ENCODE peak calls at places on chromosome 13, in eight cellular contexts. J is astrocyte of the spinal cord; E is mesenteric fat pad; N is tibial nerve; H is activated T-cell treated with anti-CD3 and anti-CD28 coated beads, Interleukin-2, amount 50 U/mL, for 1 hour; D is CD4-positive, alpha-beta T cell; M is hippocampal formation; Q is stimulated activated CD4-positive, alpha-beta T cell treated with anti-CD3 and anti-CD28 coated beads, Interleukin-1b, Interleukin-23, amount 100 ng/mL, for 48 hours. L is an unnamed sample.

GRCh38 chr13:96780105-96780504 is 214.2 kb downstream of the OXGR1 start:
- DNase-seq in J (no peak), E (no peak), N (no peak), H (no peak), D (no peak), M (no peak), Q (no peak), L (no peak)

GRCh38 chr13:110340812-110341444 is 33.8 kb downstream of the COL4A2 start:
- DNase-seq in J (peak; percentile 80), E (peak; percentile 93), N (peak; percentile 34), H (peak; percentile 46), D (peak; percentile 54), M (no peak), Q (peak; percentile 80), L (peak; percentile 93)

GRCh38 chr13:28423010-28423409 is 71.9 kb downstream of the FLT1 start:
- DNase-seq in J (no peak), E (no peak), N (peak; percentile 17), H (no peak), D (no peak), M (peak; percentile 17), Q (no peak), L (no peak)

GRCh38 chr13:113184568-113185440 is 23.7 kb downstream of the PCID2 start:
- DNase-seq in J (no peak), E (no peak), N (no peak), H (no peak), D (peak; percentile 46), M (no peak), Q (no peak), L (no peak)

GRCh38 chr13:33158830-33159229 is 126.7 kb downstream of the STARD13 start:
- DNase-seq in J (no peak), E (no peak), N (no peak), H (no peak), D (no peak), M (no peak), Q (no peak), L (no peak)

GRCh38 chr13:59677966-59678814 is 485.5 kb downstream of the DIAPH3 start:
- DNase-seq in J (peak; percentile 71), E (no peak), N (no peak), H (no peak), D (no peak), M (no peak), Q (no peak), L (peak; percentile 72)

GRCh38 chr13:47332149-47332548 is 435.3 kb upstream of the HTR2A start:
- DNase-seq in J (peak; percentile 51), E (no peak), N (no peak), H (no peak), D (no peak), M (no peak), Q (no peak), L (peak; percentile 8)

GRCh38 chr13:100176781-100177389 is 88.0 kb downstream of the PCCA start:
- DNase-seq in J (peak; percentile 65), E (no peak), N (no peak), H (no peak), D (no peak), M (no peak), Q (no peak), L (peak; percentile 54)

GRCh38 chr13:91046715-91047327 is 300.7 kb upstream of the MIR17HG start:
- DNase-seq in J (no peak), E (no peak), N (no peak), H (no peak), D (no peak), M (no peak), Q (no peak), L (no peak)

GRCh38 chr13:113548778-113549621 is 35.6 kb upstream of the TFDP1 start:
- DNase-seq in J (no peak), E (peak; percentile 82), N (no peak), H (no peak), D (no peak), M (no peak), Q (no peak), L (no peak)

GRCh38 chr13:42048323-42048624 is 174 bp upstream of the DGKH start:
- DNase-seq in J (no peak), E (no peak), N (no peak), H (no peak), D (no peak), M (no peak), Q (peak; percentile 6), L (no peak)

GRCh38 chr13:93547886-93548285 is 321.3 kb downstream of the GPC6 start:
- DNase-seq in J (peak; percentile 18), E (no peak), N (no peak), H (no peak), D (no peak), M (no peak), Q (no peak), L (no peak)

GRCh38 chr13:112713517-112714253 is 23.8 kb downstream of the ATP11A start:
- DNase-seq in J (no peak), E (no peak), N (no peak), H (no peak), D (no peak), M (no peak), Q (no peak), L (no peak)

GRCh38 chr13:53783466-53783865 is 754.9 kb downstream of the OLFM4 start:
- DNase-seq in J (no peak), E (no peak), N (no peak), H (no peak), D (no peak), M (no peak), Q (no peak), L (no peak)

GRCh38 chr13:81577601-81578000 is 1236.7 kb upstream of the SPRY2 start:
- DNase-seq in J (peak; percentile 64), E (no peak), N (no peak), H (no peak), D (no peak), M (no peak), Q (no peak), L (no peak)

GRCh38 chr13:45398862-45399261 is 19.3 kb downstream of the SLC25A30 start:
- DNase-seq in J (no peak), E (no peak), N (no peak), H (peak; percentile 36), D (no peak), M (no peak), Q (peak; percentile 41), L (no peak)

GRCh38 chr13:97302611-97303010 is 80.5 kb downstream of the MBNL2 start:
- DNase-seq in J (no peak), E (no peak), N (no peak), H (no peak), D (no peak), M (peak; percentile 39), Q (no peak), L (no peak)

GRCh38 chr13:113769881-113770280 is 10.9 kb downstream of the TMEM255B start:
- DNase-seq in J (no peak), E (peak; percentile 78), N (no peak), H (no peak), D (no peak), M (no peak), Q (no peak), L (no peak)

L was measured in IMR-90.